ENCODE peak calls at places on chromosome 1, in four cellular contexts. One of them, this sample, is unnamed.

GRCh38 chr1:98388431-98388830 is 273.1 kb upstream of the SNX7 start:
- DNase-seq in K562: no peak
- DNase-seq in SK-N-SH: no peak
- DNase-seq in HepG2: no peak
- DNase-seq in this sample: no peak

GRCh38 chr1:59856725-59857338 is 42.1 kb downstream of the HOOK1 start:
- DNase-seq in K562: no peak
- DNase-seq in SK-N-SH: no peak
- DNase-seq in HepG2: peak
- DNase-seq in this sample: no peak

GRCh38 chr1:32447469-32448185 is 17.2 kb upstream of the ZBTB8B start:
- DNase-seq in K562: no peak
- DNase-seq in SK-N-SH: no peak
- DNase-seq in HepG2: no peak
- DNase-seq in this sample: peak

GRCh38 chr1:162873671-162874666 is 13.0 kb upstream of the CCDC190 start:
- DNase-seq in K562: no peak
- DNase-seq in SK-N-SH: no peak
- DNase-seq in HepG2: peak
- DNase-seq in this sample: no peak

GRCh38 chr1:44260792-44261474 is 47.7 kb downstream of the DMAP1 start:
- DNase-seq in K562: no peak
- DNase-seq in SK-N-SH: no peak
- DNase-seq in HepG2: no peak
- DNase-seq in this sample: no peak

GRCh38 chr1:81208441-81208840 is 592.3 kb upstream of the ADGRL2 start:
- DNase-seq in K562: no peak
- DNase-seq in SK-N-SH: no peak
- DNase-seq in HepG2: no peak
- DNase-seq in this sample: no peak

GRCh38 chr1:232382671-232383070 is 247.3 kb downstream of the SIPA1L2 start:
- DNase-seq in K562: no peak
- DNase-seq in SK-N-SH: no peak
- DNase-seq in HepG2: no peak
- DNase-seq in this sample: no peak

GRCh38 chr1:43199093-43199726 is 27.1 kb downstream of the CFAP57 start:
- DNase-seq in K562: no peak
- DNase-seq in SK-N-SH: no peak
- DNase-seq in HepG2: no peak
- DNase-seq in this sample: no peak

GRCh38 chr1:84300991-84301758 is at the start of gene SAMD13:
- DNase-seq in K562: no peak
- DNase-seq in SK-N-SH: peak
- DNase-seq in HepG2: no peak
- DNase-seq in this sample: no peak

GRCh38 chr1:62625415-62625814 is 28.1 kb downstream of the ANGPTL3 start:
- DNase-seq in K562: no peak
- DNase-seq in SK-N-SH: no peak
- DNase-seq in HepG2: no peak
- DNase-seq in this sample: no peak

GRCh38 chr1:3352952-3353331 is 101.5 kb upstream of the ARHGEF16 start:
- DNase-seq in K562: no peak
- DNase-seq in SK-N-SH: no peak
- DNase-seq in HepG2: no peak
- DNase-seq in this sample: no peak

GRCh38 chr1:228058981-228059535 is 23.4 kb upstream of the ARF1 start:
- DNase-seq in K562: no peak
- DNase-seq in SK-N-SH: no peak
- DNase-seq in HepG2: no peak
- DNase-seq in this sample: no peak

DNA sequence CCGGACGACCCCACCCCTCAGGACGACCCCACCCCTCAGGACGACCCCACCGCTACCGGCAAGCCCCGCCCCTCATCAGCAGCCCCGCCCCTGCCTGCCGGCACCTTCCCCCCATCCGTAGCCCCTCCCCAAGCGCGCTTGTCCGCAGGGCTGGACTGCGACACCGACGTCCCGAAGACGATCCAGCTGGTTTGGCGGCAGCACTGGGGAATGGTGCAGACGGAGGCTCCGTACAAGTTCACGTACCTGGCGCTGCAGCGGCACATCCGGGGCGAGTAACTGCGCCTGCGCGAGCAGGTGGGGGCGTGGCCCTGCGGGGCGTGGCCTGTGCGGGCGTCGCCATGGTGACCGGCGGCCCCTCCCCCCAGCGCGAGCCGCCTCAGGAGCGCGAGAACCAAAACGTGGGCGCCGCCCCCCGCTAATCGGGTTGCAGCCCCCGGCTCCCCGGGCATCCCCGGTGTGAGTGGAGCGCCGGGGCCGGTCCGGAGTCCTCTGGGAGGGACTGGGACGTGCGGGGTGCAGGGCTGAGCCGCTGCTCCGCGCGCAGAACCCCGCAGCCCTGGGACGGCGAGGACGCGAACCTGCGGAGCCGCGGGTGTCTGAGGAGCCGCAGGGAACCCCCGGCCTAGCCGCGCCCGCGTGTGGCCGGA is 4.9 kb downstream of the RNF223 start:
- DNase-seq in K562: peak
- DNase-seq in SK-N-SH: peak
- DNase-seq in HepG2: peak
- DNase-seq in this sample: peak
- TF ChIP-seq FOXJ3 in K562: no peak
- TF ChIP-seq FOXJ3 in SK-N-SH: no peak
- TF ChIP-seq FOXJ3 in HepG2: no peak
- TF ChIP-seq FOXJ3 in this sample: no peak

GRCh38 chr1:230052018-230052417 is 15.0 kb upstream of the GALNT2 start:
- DNase-seq in K562: no peak
- DNase-seq in SK-N-SH: no peak
- DNase-seq in HepG2: no peak
- DNase-seq in this sample: no peak

GRCh38 chr1:230054092-230054749 is 12.8 kb upstream of the GALNT2 start:
- DNase-seq in K562: no peak
- DNase-seq in SK-N-SH: no peak
- DNase-seq in HepG2: no peak
- DNase-seq in this sample: no peak

GRCh38 chr1:230050973-230051735 is 15.9 kb upstream of the GALNT2 start:
- DNase-seq in K562: no peak
- DNase-seq in SK-N-SH: no peak
- DNase-seq in HepG2: no peak
- DNase-seq in this sample: no peak

GRCh38 chr1:230049731-230050130 is 17.3 kb upstream of the GALNT2 start:
- DNase-seq in K562: no peak
- DNase-seq in SK-N-SH: no peak
- DNase-seq in HepG2: no peak
- DNase-seq in this sample: no peak

DNA sequence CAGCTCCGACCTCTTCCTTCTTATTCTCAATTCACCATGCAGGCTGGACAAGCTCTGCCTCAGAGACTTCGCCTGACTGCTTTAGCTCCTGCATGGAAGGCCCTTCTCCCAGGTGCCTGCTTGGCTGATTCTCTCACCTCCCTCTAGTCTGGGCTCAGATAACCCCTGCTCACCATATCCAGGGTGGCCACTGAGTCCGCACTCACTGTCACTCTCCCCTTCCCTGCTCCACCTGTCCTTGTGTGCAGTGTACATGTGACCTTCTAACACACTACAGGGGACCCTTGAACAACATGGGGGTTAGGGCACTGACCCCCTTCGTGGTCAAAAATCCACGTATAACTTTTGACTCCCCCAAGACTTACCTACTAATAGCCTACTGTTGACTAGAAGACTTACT is 14.4 kb upstream of the GALNT2 start:
- DNase-seq in K562: no peak
- DNase-seq in SK-N-SH: no peak
- DNase-seq in HepG2: no peak
- DNase-seq in this sample: no peak
- TF ChIP-seq FOXJ3 in K562: no peak
- TF ChIP-seq FOXJ3 in SK-N-SH: no peak
- TF ChIP-seq FOXJ3 in HepG2: no peak
- TF ChIP-seq FOXJ3 in this sample: no peak

GRCh38 chr1:38392866-38393265 is 346.3 kb upstream of the POU3F1 start:
- DNase-seq in K562: no peak
- DNase-seq in SK-N-SH: no peak
- DNase-seq in HepG2: no peak
- DNase-seq in this sample: no peak
- TF ChIP-seq FOXJ3 in K562: no peak
- TF ChIP-seq FOXJ3 in SK-N-SH: no peak
- TF ChIP-seq FOXJ3 in HepG2: no peak
- TF ChIP-seq FOXJ3 in this sample: no peak

DNA sequence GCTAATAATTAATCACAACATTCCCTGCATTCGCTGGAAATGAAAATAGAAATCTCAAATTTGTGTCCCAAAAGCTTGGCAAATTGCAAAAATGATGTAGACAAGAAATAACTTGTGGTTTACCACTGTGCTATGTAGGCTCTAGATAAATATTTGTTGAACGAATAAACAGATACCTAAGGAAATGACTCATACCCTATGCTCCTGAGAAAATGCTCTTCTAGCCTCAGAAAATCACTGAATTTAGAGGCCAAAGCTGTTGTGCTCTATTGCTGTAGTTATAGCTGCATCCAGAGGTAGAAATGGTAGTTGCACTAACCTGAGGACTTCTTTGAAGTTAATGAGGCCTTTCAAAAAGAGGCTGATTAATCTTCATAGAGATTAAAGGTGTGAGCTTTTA is 142.0 kb upstream of the ZNHIT6 start:
- DNase-seq in K562: no peak
- DNase-seq in SK-N-SH: no peak
- DNase-seq in HepG2: peak
- DNase-seq in this sample: no peak
- TF ChIP-seq FOXJ3 in K562: no peak
- TF ChIP-seq FOXJ3 in SK-N-SH: no peak
- TF ChIP-seq FOXJ3 in HepG2: no peak
- TF ChIP-seq FOXJ3 in this sample: no peak

This sample was measured in WTC11.